ENCODE peak calls at places on chromosome 16, in ten cellular contexts. X is IMR-90; K is Peyer's patch; B is PC-9; G is colonic mucosa; H is endothelial cell of umbilical vein; M is heart left ventricle; T is CD8-positive, alpha-beta T cell; Y is transverse colon; S is Caco-2. W is an unnamed sample.

GRCh38 chr16:22007509-22008214 is at the start of gene MOSMO:
- DNase-seq in X (peak; percentile 63), K (peak; percentile 88), B (peak; percentile 66), G (peak; percentile 69), H (peak; percentile 72), M (peak; percentile 81), T (peak; percentile 65), Y (peak; percentile 79), S (peak; percentile 60), W (peak; percentile 71)

GRCh38 chr16:82671743-82672142 is 45.0 kb downstream of the CDH13 start:
- DNase-seq in X (no peak), K (peak; percentile 56), B (no peak), G (no peak), H (no peak), M (no peak), T (no peak), Y (peak; percentile 17), S (no peak), W (no peak)

GRCh38 chr16:76932541-76933211 is 258.3 kb upstream of the MON1B start:
- DNase-seq in X (peak; percentile 17), K (no peak), B (no peak), G (no peak), H (peak; percentile 2), M (no peak), T (no peak), Y (no peak), S (no peak), W (no peak)

GRCh38 chr16:73057369-73058210 is 9.7 kb upstream of the ZFHX3 start:
- DNase-seq in X (no peak), K (peak; percentile 50), B (peak; percentile 32), G (no peak), H (peak; percentile 52), M (peak; percentile 49), T (no peak), Y (no peak), S (no peak), W (peak; percentile 67)

GRCh38 chr16:70805787-70806186 is 4.8 kb upstream of the VAC14 start:
- DNase-seq in X (peak; percentile 91), K (no peak), B (no peak), G (no peak), H (peak; percentile 55), M (no peak), T (no peak), Y (no peak), S (no peak), W (no peak)

GRCh38 chr16:56362706-56363105 is 62.6 kb downstream of the AMFR start:
- DNase-seq in X (no peak), K (no peak), B (no peak), G (no peak), H (no peak), M (no peak), T (no peak), Y (no peak), S (no peak), W (no peak)

GRCh38 chr16:66357523-66357928 is 9.0 kb upstream of the CDH5 start:
- DNase-seq in X (peak; percentile 83), K (peak; percentile 70), B (peak; percentile 68), G (peak; percentile 57), H (peak; percentile 93), M (peak; percentile 72), T (no peak), Y (peak; percentile 41), S (peak; percentile 69), W (no peak)

GRCh38 chr16:88466949-88467348 is 13.9 kb downstream of the ZFPM1 start:
- DNase-seq in X (no peak), K (no peak), B (no peak), G (no peak), H (no peak), M (no peak), T (no peak), Y (no peak), S (no peak), W (no peak)

GRCh38 chr16:87003414-87003755 is 313.8 kb downstream of the C16orf95 start:
- DNase-seq in X (peak; percentile 41), K (no peak), B (no peak), G (no peak), H (no peak), M (no peak), T (no peak), Y (no peak), S (no peak), W (no peak)

GRCh38 chr16:11205754-11206459 is 50.1 kb downstream of the SOCS1 start:
- DNase-seq in X (peak; percentile 42), K (no peak), B (no peak), G (peak; percentile 53), H (peak; percentile 9), M (no peak), T (no peak), Y (peak; percentile 45), S (no peak), W (peak; percentile 60)

GRCh38 chr16:83955218-83956130 is 2.4 kb downstream of the OSGIN1 start:
- DNase-seq in X (peak; percentile 55), K (no peak), B (no peak), G (no peak), H (peak; percentile 14), M (no peak), T (no peak), Y (no peak), S (no peak), W (no peak)

GRCh38 chr16:78763821-78764440 is 664.5 kb downstream of the WWOX start:
- DNase-seq in X (no peak), K (no peak), B (no peak), G (no peak), H (no peak), M (no peak), T (no peak), Y (no peak), S (no peak), W (no peak)

GRCh38 chr16:71360378-71360777 is 1.9 kb downstream of the CALB2 start:
- DNase-seq in X (peak; percentile 94), K (no peak), B (peak; percentile 49), G (no peak), H (peak; percentile 42), M (no peak), T (no peak), Y (no peak), S (no peak), W (no peak)

GRCh38 chr16:21033707-21034106 is 116.9 kb downstream of the DNAH3 start:
- DNase-seq in X (no peak), K (no peak), B (no peak), G (no peak), H (no peak), M (peak; percentile 74), T (no peak), Y (no peak), S (no peak), W (no peak)

GRCh38 chr16:68526143-68526781 is 12.8 kb upstream of the ZFP90 start:
- DNase-seq in X (no peak), K (no peak), B (no peak), G (no peak), H (no peak), M (no peak), T (no peak), Y (no peak), S (no peak), W (no peak)

GRCh38 chr16:10242916-10243315 is 60.7 kb upstream of the GRIN2A start:
- DNase-seq in X (no peak), K (no peak), B (no peak), G (no peak), H (no peak), M (no peak), T (no peak), Y (no peak), S (no peak), W (peak; percentile 28)

GRCh38 chr16:59527206-59527997 is 793.3 kb upstream of the GOT2 start:
- DNase-seq in X (peak; percentile 38), K (no peak), B (no peak), G (no peak), H (no peak), M (no peak), T (no peak), Y (no peak), S (no peak), W (no peak)

DNA sequence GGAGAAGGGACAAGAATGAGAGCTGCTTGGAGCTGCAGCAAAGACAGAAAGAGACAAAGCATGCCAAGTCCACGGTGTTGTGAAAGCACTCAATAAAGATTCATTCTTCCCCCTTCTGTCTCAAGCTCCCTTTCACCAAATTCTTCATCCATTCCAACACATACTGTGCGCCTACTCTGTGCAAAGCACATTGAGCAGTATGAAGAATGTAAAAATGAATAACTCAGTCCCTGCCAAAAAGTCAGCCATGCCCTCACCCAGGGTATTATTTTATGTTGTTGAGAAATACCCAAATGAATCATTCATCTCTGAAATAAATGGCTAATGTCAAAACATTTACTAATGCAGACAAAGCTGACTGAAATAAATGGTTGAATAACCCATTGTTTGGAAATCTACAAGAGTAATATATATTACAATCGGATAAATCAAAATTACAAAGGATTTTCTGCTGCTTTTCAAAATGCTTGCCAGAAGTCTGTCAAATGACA is 282.9 kb upstream of the IRX5 start:
- DNase-seq in X (no peak), K (no peak), B (no peak), G (no peak), H (no peak), M (no peak), T (no peak), Y (no peak), S (no peak), W (no peak)
- H3K4me3 ChIP-seq in X (no peak overlapping the region), K (no peak overlapping the region), B (no peak overlapping the region), G (no peak overlapping the region), H (no peak overlapping the region), M (no peak overlapping the region), T (no peak overlapping the region), Y (no peak overlapping the region), S (no peak overlapping the region), W (no peak overlapping the region)

GRCh38 chr16:60744198-60744597 is 1292.0 kb downstream of the CDH8 start:
- DNase-seq in X (no peak), K (no peak), B (no peak), G (no peak), H (no peak), M (no peak), T (no peak), Y (no peak), S (no peak), W (no peak)
- H3K36me3 ChIP-seq in X (no peaks in the 10 kb centered on the region), K (no peaks in the 10 kb centered on the region), B (no peaks in the 10 kb centered on the region), G (no peaks in the 10 kb centered on the region), H (no peaks in the 10 kb centered on the region), M (no peaks in the 10 kb centered on the region), T (no peaks in the 10 kb centered on the region), Y (no peaks in the 10 kb centered on the region), S (no peaks in the 10 kb centered on the region), W (no peaks in the 10 kb centered on the region)

DNA sequence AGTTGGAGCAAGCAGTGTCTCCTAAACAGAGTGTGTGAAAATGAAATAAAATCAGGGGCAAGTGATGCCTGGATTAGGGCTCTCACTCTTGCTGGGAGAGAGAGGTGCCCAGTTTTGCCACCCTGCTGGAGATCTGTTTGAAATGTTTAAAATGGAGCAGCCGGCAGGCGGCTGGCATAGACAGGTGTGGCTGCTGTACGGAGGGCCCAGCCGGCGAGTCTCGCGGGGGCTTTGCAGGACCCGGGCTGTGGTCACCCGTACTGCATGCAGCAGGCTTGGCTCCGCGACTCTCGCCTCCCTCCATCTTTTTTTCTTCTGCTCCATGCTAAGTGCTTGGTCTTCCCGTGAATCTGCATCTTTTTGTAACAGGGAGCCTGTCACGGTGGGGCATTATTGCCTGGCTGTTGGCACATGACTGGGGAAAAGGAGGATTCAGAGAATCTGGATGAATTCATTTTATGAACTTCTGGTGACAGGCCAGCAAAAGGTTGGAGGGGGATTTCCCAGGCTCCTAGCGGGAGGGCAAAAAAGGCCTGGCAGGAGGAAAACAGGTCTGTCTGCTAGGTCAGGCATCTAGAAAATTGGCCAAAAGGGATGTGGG is 1.8 kb downstream of the ZNRF1 start:
- DNase-seq in X (peak; percentile 37), K (no peak), B (peak; percentile 11), G (peak; percentile 30), H (peak; percentile 42), M (peak; percentile 23), T (no peak), Y (no peak), S (no peak), W (peak; percentile 33)
- TF ChIP-seq CTCF in X (no peak), K (no peak), B (no peak), G (no peak), H (peak; percentile 18), M (no peak), T (no peak), Y (no peak), S (no peak), W (no peak)

GRCh38 chr16:2470603-2471015 is 488 bp upstream of the NTN3 start:
- DNase-seq in X (no peak), K (no peak), B (no peak), G (no peak), H (no peak), M (no peak), T (no peak), Y (no peak), S (no peak), W (no peak)
- H3K4me3 ChIP-seq in X (no peak overlapping the region), K (no peak overlapping the region), B (no peak overlapping the region), G (no peak overlapping the region), H (no peak overlapping the region), M (peak overlapping the region; percentile 5), T (no peak overlapping the region), Y (no peak overlapping the region), S (peak overlapping the region; percentile 14), W (no peak overlapping the region)

W was measured in GM06990.